ENCODE peak calls at places on chromosomes 16 and 17, in seven cellular contexts. H is tibial nerve; G is SK-N-SH; I is AG04450; E is left ventricle myocardium inferior; N is ovary; M is CD8-positive, alpha-beta memory T cell. O is an unnamed sample. For H3K9me3, the result is how much of the 10 kb centered on the place peaks cover.

GRCh38 chr17:58228679-58229078 is 9.6 kb upstream of the MKS1 start:
- DNase-seq in H (no peak), E (no peak), G (no peak), I (no peak), N (no peak), M (no peak), O (no peak)

GRCh38 chr16:54265558-54266213 is 20.9 kb downstream of the IRX3 start:
- DNase-seq in E (no peak), H (no peak), M (no peak), G (no peak), N (no peak), I (no peak), O (no peak)

GRCh38 chr17:35731932-35732805 is 730 bp downstream of the RASL10B start:
- DNase-seq in E (no peak), I (no peak), H (no peak), N (no peak), M (no peak), G (peak), O (no peak)

GRCh38 chr17:68435876-68436842 is 21.1 kb downstream of the WIPI1 start:
- DNase-seq in G (peak), M (peak), E (peak), H (peak), N (peak), I (peak), O (peak)

GRCh38 chr16:20396846-20397467 is 7.6 kb downstream of the PDILT start:
- DNase-seq in E (no peak), N (no peak), G (no peak), I (no peak), H (no peak), M (no peak), O (no peak)

GRCh38 chr16:8848939-8849391 is 19.8 kb downstream of the CARHSP1 start:
- DNase-seq in E (no peak), N (no peak), I (no peak), G (peak), M (no peak), H (no peak), O (no peak)

GRCh38 chr16:84095466-84095865 is 21.3 kb downstream of the MBTPS1 start:
- DNase-seq in N (no peak), M (no peak), E (peak), H (no peak), G (no peak), I (no peak), O (no peak)

GRCh38 chr17:68456529-68457167 is 648 bp downstream of the WIPI1 start:
- DNase-seq in H (peak), M (no peak), E (peak), I (peak), N (peak), G (peak), O (no peak)

GRCh38 chr17:73613947-73614655 is 30.1 kb downstream of the SDK2 start:
- DNase-seq in I (no peak), H (no peak), E (no peak), N (no peak), M (no peak), G (peak), O (no peak)

GRCh38 chr16:49398761-49399160 is 25.2 kb downstream of the C16orf78 start:
- DNase-seq in N (no peak), H (no peak), M (no peak), I (no peak), E (no peak), G (no peak), O (no peak)

GRCh38 chr16:30697264-30698138 is 1.5 kb upstream of the SRCAP start:
- DNase-seq in H (no peak), N (no peak), E (no peak), I (no peak), G (peak), M (no peak), O (no peak)

GRCh38 chr17:72972263-72972951 is 120.1 kb downstream of the SLC39A11 start:
- DNase-seq in N (no peak), E (no peak), H (no peak), M (no peak), I (no peak), G (no peak), O (no peak)

GRCh38 chr17:81923302-81924260 is 4.0 kb downstream of the MAFG start:
- DNase-seq in H (peak), M (no peak), N (peak), G (no peak), E (peak), I (peak), O (no peak)

GRCh38 chr16:3099395-3099731 is 269 bp upstream of the ZSCAN10 start:
- DNase-seq in M (no peak), H (no peak), E (no peak), N (no peak), I (no peak), G (no peak), O (no peak)

GRCh38 chr16:68473358-68474064 is 25.2 kb upstream of the SMPD3 start:
- DNase-seq in H (no peak), G (no peak), E (no peak), M (no peak), N (no peak), I (no peak), O (no peak)

GRCh38 chr17:47994714-47995113 is 23.8 kb downstream of the CDK5RAP3 start:
- DNase-seq in M (no peak), E (no peak), N (no peak), I (no peak), G (no peak), H (no peak), O (no peak)

GRCh38 chr16:20874088-20874581 is 26.0 kb downstream of the DCUN1D3 start:
- DNase-seq in H (no peak), M (no peak), N (no peak), I (no peak), G (no peak), E (no peak), O (no peak)

GRCh38 chr17:2030779-2031163 is 818 bp downstream of the DPH1 start:
- DNase-seq in M (peak), E (no peak), H (no peak), I (peak), G (no peak), N (no peak), O (no peak)

GRCh38 chr16:87824991-87825841 is 44.1 kb downstream of the SLC7A5 start:
- DNase-seq in M (no peak), I (no peak), G (no peak), N (no peak), E (no peak), H (no peak), O (no peak)

GRCh38 chr17:50603340-50603739 is 31.3 kb upstream of the ABCC3 start:
- DNase-seq in I (no peak), M (no peak), H (no peak), G (peak), N (no peak), E (no peak), O (no peak)

GRCh38 chr17:49849711-49850610 is 2.1 kb upstream of the TAC4 start:
- DNase-seq in M (no peak), H (no peak), G (no peak), E (no peak), I (no peak), N (no peak), O (no peak)

GRCh38 chr17:10171581-10171981 is 26.8 kb downstream of the GAS7 start:
- DNase-seq in G (no peak), N (no peak), E (no peak), H (no peak), I (no peak), M (no peak), O (no peak)

GRCh38 chr17:10349403-10349802 is 23.4 kb downstream of the MYH13 start:
- DNase-seq in I (no peak), N (no peak), M (no peak), G (peak), H (no peak), E (no peak), O (no peak)

GRCh38 chr17:27407916-27408846 is 48.1 kb upstream of the KSR1 start:
- DNase-seq in G (no peak), E (no peak), N (no peak), H (no peak), M (no peak), I (no peak), O (no peak)

GRCh38 chr16:4401094-4401501 is 15.3 kb downstream of the CORO7 start:
- DNase-seq in N (no peak), E (no peak), M (no peak), I (no peak), G (no peak), H (no peak), O (no peak)

GRCh38 chr17:45722161-45722560 is 62.0 kb upstream of the CRHR1 start:
- DNase-seq in N (no peak), M (no peak), I (no peak), H (no peak), E (no peak), G (peak), O (no peak)

GRCh38 chr17:61454095-61454931 is 2.1 kb downstream of the TBX4 start:
- DNase-seq in E (no peak), H (no peak), I (no peak), N (no peak), M (no peak), G (no peak), O (no peak)
- H3K9me3 ChIP-seq in E (under half), H (under half), I (under half), N (under half), M (under half), G (under half), O (under half)

GRCh38 chr17:83152745-83153611 is 73.6 kb downstream of the METRNL start:
- DNase-seq in N (no peak), E (peak), M (no peak), G (peak), H (no peak), I (no peak), O (no peak)
- H3K9me3 ChIP-seq in N (under half), E (under half), M (under half), G (under half), H (under half), I (under half), O (under half)

GRCh38 chr16:35325936-35326335 is 1866.5 kb downstream of the TP53TG3F start:
- DNase-seq in I (no peak), G (no peak), N (no peak), M (no peak), H (no peak), E (no peak), O (no peak)
- H3K9me3 ChIP-seq in I (under half), G (under half), N (under half), M (under half), H (under half), E (under half), O (under half)

DNA sequence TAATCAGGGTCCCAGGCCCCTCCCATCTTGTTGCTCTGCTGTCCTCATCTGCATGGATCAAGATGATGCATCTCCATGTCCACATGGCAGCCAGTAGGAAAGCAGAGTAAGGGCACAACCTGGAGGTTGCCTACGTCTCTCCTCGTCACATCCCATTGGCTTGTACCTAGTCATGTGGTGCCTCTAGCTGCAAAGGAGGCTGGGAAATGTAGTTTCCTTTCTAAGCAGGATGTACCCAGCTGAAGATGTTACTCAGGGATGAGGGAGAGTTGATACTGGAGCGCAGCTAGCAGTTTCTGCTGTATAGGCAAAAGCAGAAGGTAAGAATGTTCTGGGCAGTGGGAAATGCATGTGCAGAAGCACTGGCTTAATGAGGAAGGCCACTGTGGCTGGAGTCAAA is 20.8 kb downstream of the ABCC1 start:
- DNase-seq in G (no peak), M (no peak), I (no peak), N (no peak), E (no peak), H (no peak), O (no peak)
- H3K9me3 ChIP-seq in G (under half), M (under half), I (under half), N (under half), E (under half), H (under half), O (under half)

GRCh38 chr17:83151442-83152220 is 72.2 kb downstream of the METRNL start:
- DNase-seq in G (peak), M (no peak), H (no peak), E (no peak), I (no peak), N (peak), O (no peak)

GRCh38 chr17:83154311-83155127 is 75.1 kb downstream of the METRNL start:
- DNase-seq in I (no peak), E (no peak), N (no peak), M (no peak), H (no peak), G (no peak), O (no peak)

GRCh38 chr17:83152221-83152744 is 72.9 kb downstream of the METRNL start:
- DNase-seq in I (no peak), G (peak), E (no peak), H (no peak), N (no peak), M (no peak), O (no peak)

GRCh38 chr17:83155128-83156081 is 76.0 kb downstream of the METRNL start:
- DNase-seq in H (no peak), E (no peak), M (no peak), I (no peak), N (no peak), G (peak), O (no peak)

GRCh38 chr17:83153681-83154310 is 74.4 kb downstream of the METRNL start:
- DNase-seq in I (no peak), E (no peak), G (peak), M (no peak), H (no peak), N (no peak), O (no peak)
- H3K9me3 ChIP-seq in I (under half), E (under half), G (under half), M (under half), H (under half), N (under half), O (under half)

GRCh38 chr17:82949984-82950383 is 110.2 kb upstream of the ZNF750 start:
- DNase-seq in N (no peak), M (no peak), H (no peak), I (no peak), E (no peak), G (no peak), O (no peak)

GRCh38 chr17:82948957-82949356 is 109.1 kb upstream of the ZNF750 start:
- DNase-seq in I (no peak), E (no peak), G (no peak), M (no peak), H (no peak), N (no peak), O (no peak)

GRCh38 chr17:82947051-82947991 is 107.5 kb upstream of the ZNF750 start:
- DNase-seq in I (no peak), M (no peak), G (no peak), N (no peak), E (peak), H (no peak), O (no peak)

GRCh38 chr17:82949361-82949760 is 109.5 kb upstream of the ZNF750 start:
- DNase-seq in N (no peak), E (peak), M (no peak), I (no peak), G (no peak), H (no peak), O (no peak)

DNA sequence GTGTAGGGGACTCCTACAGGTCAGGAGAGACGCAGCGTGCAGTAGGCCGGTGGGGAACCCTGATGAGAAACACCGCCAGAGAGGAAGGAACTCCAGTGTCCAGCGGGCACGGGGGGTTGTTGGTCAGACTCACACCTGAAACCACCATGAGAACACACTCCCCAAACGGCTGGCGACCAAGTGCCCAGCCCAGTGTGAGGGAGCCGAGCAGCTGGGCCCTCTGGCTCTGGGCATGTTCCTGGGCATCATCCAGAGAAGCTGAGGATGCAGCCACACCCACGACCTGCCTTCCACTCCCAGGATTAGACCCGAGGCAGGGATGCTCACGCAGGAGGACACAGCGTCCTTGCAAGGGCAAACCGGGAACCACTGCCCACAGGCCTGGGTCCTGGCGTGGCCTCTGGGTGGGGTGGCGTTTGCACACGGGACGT is 108.3 kb upstream of the ZNF750 start:
- DNase-seq in I (no peak), H (no peak), N (no peak), M (no peak), E (peak), G (no peak), O (no peak)
- H3K9me3 ChIP-seq in I (half or more), H (half or more), N (under half), M (under half), E (half or more), G (under half), O (under half)

GRCh38 chr17:30530346-30531025 is 53.3 kb downstream of the GOSR1 start:
- DNase-seq in N (no peak), E (no peak), H (no peak), M (no peak), G (no peak), I (peak), O (no peak)

GRCh38 chr17:30534298-30534697 is 57.1 kb downstream of the GOSR1 start:
- DNase-seq in I (no peak), E (no peak), G (no peak), M (no peak), N (no peak), H (no peak), O (no peak)

GRCh38 chr17:30532871-30533270 is 55.7 kb downstream of the GOSR1 start:
- DNase-seq in N (no peak), E (no peak), H (no peak), M (no peak), I (no peak), G (no peak), O (no peak)

DNA sequence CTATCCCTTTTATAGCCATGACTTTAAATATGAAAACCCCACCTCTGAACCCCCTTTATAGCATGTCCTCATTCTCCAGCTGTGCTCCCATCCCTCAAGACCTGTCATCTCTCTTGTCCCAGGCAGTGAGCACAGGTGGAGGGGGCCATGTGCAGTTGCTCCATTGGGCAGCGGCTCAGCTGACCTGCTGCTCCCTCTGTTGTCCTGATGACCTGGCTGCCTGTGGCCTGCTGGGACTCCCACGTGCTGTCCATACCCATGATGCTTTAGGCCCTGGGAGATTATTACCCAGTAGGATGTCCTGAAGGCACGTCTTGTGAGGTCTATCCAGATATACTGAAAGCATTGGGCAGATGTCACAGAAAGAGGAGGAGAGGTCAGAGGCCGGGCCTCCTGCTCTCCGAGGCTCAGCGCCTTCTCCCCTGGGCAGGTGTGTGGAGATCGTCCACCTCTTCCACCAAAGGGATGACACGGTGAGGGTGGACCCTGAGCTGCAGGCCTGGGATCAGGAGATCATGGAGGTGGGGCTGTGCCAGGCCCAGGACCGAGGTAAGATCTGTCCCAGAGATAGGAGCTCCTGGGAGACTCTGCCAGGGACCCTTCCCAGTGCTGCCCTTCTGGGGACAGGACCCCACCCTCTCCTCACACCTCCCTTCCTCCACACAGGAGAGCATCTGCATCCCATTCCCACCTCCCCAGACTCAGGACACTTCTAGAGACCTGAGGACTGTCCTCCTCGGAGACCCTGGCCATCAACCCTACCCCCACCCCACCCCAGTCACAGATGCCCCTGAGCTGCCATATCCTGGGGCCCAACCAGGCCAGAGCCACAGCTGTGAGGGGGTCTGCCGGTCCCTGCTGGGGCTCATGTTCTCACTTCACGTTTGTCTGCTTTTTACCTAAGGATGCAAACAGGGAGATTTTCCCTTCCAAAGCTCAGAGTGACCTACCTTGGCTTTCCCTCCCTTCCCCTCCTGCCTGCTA is 58.0 kb downstream of the GOSR1 start:
- DNase-seq in H (no peak), G (no peak), I (no peak), M (no peak), E (no peak), N (no peak), O (no peak)
- H3K9me3 ChIP-seq in H (under half), G (under half), I (under half), M (under half), E (under half), N (under half), O (under half)

GRCh38 chr17:918102-918740 is 61.4 kb downstream of the NXN start:
- DNase-seq in M (no peak), G (no peak), E (no peak), H (no peak), I (no peak), N (no peak), O (no peak)
- H3K9me3 ChIP-seq in M (under half), G (under half), E (under half), H (under half), I (under half), N (under half), O (under half)

DNA sequence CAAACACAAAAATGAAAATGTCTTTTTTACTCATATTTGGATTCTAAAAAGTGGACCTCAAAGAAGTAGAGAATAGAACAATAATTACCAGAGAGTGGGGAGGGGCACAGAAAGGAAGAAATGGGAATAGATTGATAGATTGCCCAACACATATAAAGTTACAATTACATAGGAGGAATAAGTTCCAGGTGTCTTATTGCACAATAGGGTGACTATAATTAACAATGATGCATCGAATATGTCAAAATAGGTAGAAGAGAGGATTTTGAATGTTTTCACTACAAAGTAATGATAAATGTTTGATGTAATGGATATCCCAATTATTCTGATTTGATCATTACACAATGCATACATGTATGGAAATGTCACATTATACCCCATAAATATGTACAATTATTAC is 556.0 kb downstream of the CDH8 start:
- DNase-seq in I (no peak), G (no peak), M (no peak), N (no peak), H (no peak), E (no peak), O (no peak)
- H3K9me3 ChIP-seq in I (under half), G (under half), M (under half), N (under half), H (under half), E (under half), O (under half)

GRCh38 chr16:35365675-35366074 is 1906.3 kb downstream of the TP53TG3F start:
- DNase-seq in G (no peak), I (no peak), H (no peak), E (no peak), N (no peak), M (no peak), O (no peak)

GRCh38 chr16:35363510-35363909 is 1904.1 kb downstream of the TP53TG3F start:
- DNase-seq in N (no peak), G (no peak), H (no peak), I (no peak), E (no peak), M (no peak), O (no peak)

GRCh38 chr16:35364263-35364662 is 1904.9 kb downstream of the TP53TG3F start:
- DNase-seq in E (no peak), M (no peak), I (no peak), H (no peak), G (no peak), N (no peak), O (no peak)
- H3K9me3 ChIP-seq in E (under half), M (under half), I (under half), H (under half), G (under half), N (under half), O (under half)

O was measured in naive thymus-derived CD4-positive, alpha-beta T cell.